ENCODE peak calls at places on chromosomes 6 and 20, in four cellular contexts. F, Q, Z and I are unnamed samples.
A peak's percentile ranks its signal among the peaks of the same experiment; 100 is the strongest.

GRCh38 chr6:129515004-129515403 is 195.0 kb downstream of the ARHGAP18 start:
- DNase-seq in Q (no peak), Z (no peak), F (no peak), I (no peak)

GRCh38 chr20:61677928-61678327 is 387.8 kb downstream of the TAF4 start:
- DNase-seq in F (no peak), Z (no peak), Q (no peak), I (no peak)

GRCh38 chr20:57439432-57439831 is 48.2 kb downstream of the RBM38 start:
- DNase-seq in F (no peak), Q (peak; percentile 80), Z (peak; percentile 33), I (no peak)

GRCh38 chr20:53387983-53388675 is 205.5 kb downstream of the ZNF217 start:
- DNase-seq in F (peak; percentile 51), Q (no peak), Z (no peak), I (no peak)

GRCh38 chr6:163956571-163957407 is 542.3 kb downstream of the QKI start:
- DNase-seq in Q (peak; percentile 91), F (peak; percentile 51), Z (peak; percentile 85), I (peak; percentile 20)

GRCh38 chr6:137171824-137172733 is 1.4 kb downstream of the IL22RA2 start:
- DNase-seq in Q (no peak), Z (no peak), F (no peak), I (no peak)

GRCh38 chr6:1297746-1298145 is 14.2 kb upstream of the FOXQ1 start:
- DNase-seq in F (no peak), Q (no peak), Z (no peak), I (peak; percentile 66)

GRCh38 chr6:105326838-105327745 is 75.8 kb downstream of the PREP start:
- DNase-seq in Q (peak; percentile 54), F (no peak), Z (peak; percentile 48), I (peak; percentile 66)

GRCh38 chr6:128572286-128572685 is 51.9 kb upstream of the PTPRK start:
- DNase-seq in Z (no peak), Q (no peak), F (no peak), I (peak; percentile 40)

GRCh38 chr6:126696921-126697693 is 357.2 kb downstream of the CENPW start:
- DNase-seq in Z (no peak), F (no peak), Q (peak; percentile 71), I (no peak)

GRCh38 chr6:27623103-27623502 is 150.2 kb upstream of the ZNF184 start:
- DNase-seq in Z (no peak), Q (no peak), F (no peak), I (no peak)

GRCh38 chr6:14088600-14089168 is 28.9 kb upstream of the CD83 start:
- DNase-seq in Q (no peak), Z (no peak), F (no peak), I (no peak)

GRCh38 chr20:7327815-7328214 is 560.3 kb downstream of the BMP2 start:
- DNase-seq in F (no peak), Q (no peak), Z (no peak), I (no peak)

GRCh38 chr6:132669690-132670291 is 10.8 kb upstream of the TAAR1 start:
- DNase-seq in Q (no peak), Z (no peak), F (no peak), I (peak; percentile 39)

GRCh38 chr6:4599924-4600323 is 176.3 kb upstream of the CDYL start:
- DNase-seq in Q (no peak), F (no peak), Z (no peak), I (peak; percentile 99)

GRCh38 chr6:139519571-139520031 is 145.2 kb upstream of the CITED2 start:
- DNase-seq in Z (no peak), F (no peak), Q (no peak), I (no peak)

GRCh38 chr6:134253681-134254080 is 64.2 kb downstream of the SGK1 start:
- DNase-seq in F (no peak), Z (peak; percentile 43), Q (no peak), I (no peak)

GRCh38 chr6:163897669-163898068 is 483.2 kb downstream of the QKI start:
- DNase-seq in Z (no peak), F (no peak), Q (no peak), I (no peak)

GRCh38 chr6:169850154-169850553 is 98.7 kb downstream of the ERMARD start:
- DNase-seq in F (no peak), Q (no peak), Z (no peak), I (no peak)

GRCh38 chr20:4040283-4041179 is 25.2 kb upstream of the RNF24 start:
- DNase-seq in F (no peak), Z (no peak), Q (no peak), I (no peak)

GRCh38 chr20:1177680-1178079 is 7.1 kb downstream of the TMEM74B start:
- DNase-seq in Z (no peak), Q (no peak), F (no peak), I (peak; percentile 5)

GRCh38 chr6:143545976-143546547 is 34.5 kb upstream of the FUCA2 start:
- DNase-seq in Q (no peak), F (no peak), Z (no peak), I (no peak)

GRCh38 chr20:46269372-46269771 is 38.9 kb downstream of the CDH22 start:
- DNase-seq in F (no peak), Q (no peak), Z (no peak), I (no peak)

GRCh38 chr6:128368213-128369000 is 152.0 kb downstream of the PTPRK start:
- DNase-seq in Q (no peak), F (no peak), Z (no peak), I (no peak)

GRCh38 chr20:59305898-59306640 is 5.7 kb downstream of the EDN3 start:
- DNase-seq in Z (no peak), F (no peak), Q (no peak), I (no peak)

GRCh38 chr6:54267798-54268197 is 40.4 kb upstream of the TINAG start:
- DNase-seq in F (no peak), Z (peak; percentile 29), Q (no peak), I (no peak)

GRCh38 chr6:157673596-157673995 is 149.4 kb upstream of the SNX9 start:
- DNase-seq in Q (no peak), F (no peak), Z (no peak), I (no peak)

GRCh38 chr6:906920-907319 is 214.0 kb upstream of the EXOC2 start:
- DNase-seq in Q (no peak), F (no peak), Z (no peak), I (no peak)

GRCh38 chr6:111361648-111362047 is 121.4 kb downstream of the REV3L start:
- DNase-seq in Q (no peak), Z (peak; percentile 38), F (no peak), I (no peak)

GRCh38 chr6:168381726-168382458 is 59.1 kb upstream of the SMOC2 start:
- DNase-seq in Z (no peak), Q (no peak), F (no peak), I (no peak)

GRCh38 chr6:3195695-3196497 is 31.6 kb downstream of the TUBB2B start:
- DNase-seq in Q (no peak), Z (no peak), F (no peak), I (no peak)

GRCh38 chr6:46130665-46131064 is 876 bp downstream of the ENPP4 start:
- DNase-seq in F (peak; percentile 36), Z (peak; percentile 19), Q (no peak), I (no peak)

GRCh38 chr6:116405147-116405546 is 34.4 kb downstream of the DSE start:
- DNase-seq in Q (no peak), Z (no peak), F (no peak), I (no peak)

GRCh38 chr6:161941565-161941964 is 667.7 kb upstream of the AGPAT4 start:
- DNase-seq in F (no peak), Z (no peak), Q (no peak), I (no peak)

GRCh38 chr6:161947371-161947770 is 673.5 kb upstream of the AGPAT4 start:
- DNase-seq in Z (no peak), F (no peak), Q (no peak), I (no peak)

GRCh38 chr6:161948462-161948861 is 674.6 kb upstream of the AGPAT4 start:
- DNase-seq in Z (no peak), Q (no peak), F (no peak), I (no peak)

GRCh38 chr6:161940519-161940918 is 666.7 kb upstream of the AGPAT4 start:
- DNase-seq in Q (no peak), Z (no peak), F (no peak), I (no peak)

GRCh38 chr6:161943561-161943960 is 669.7 kb upstream of the AGPAT4 start:
- DNase-seq in Q (no peak), F (no peak), Z (no peak), I (no peak)
- H3K4me1 ChIP-seq in Q (no peaks in the 10 kb centered on the region), F (no peaks in the 10 kb centered on the region), Z (no peaks in the 10 kb centered on the region), I (no peaks in the 10 kb centered on the region)

GRCh38 chr6:6701864-6702263 is 113.3 kb downstream of the LY86 start:
- DNase-seq in F (no peak), Q (no peak), Z (no peak), I (no peak)
- H3K4me1 ChIP-seq in F (no peaks in the 10 kb centered on the region), Q (peaks cover 5% of the 10 kb centered on the region), Z (peaks cover 16% of the 10 kb centered on the region), I (peaks cover 27% of the 10 kb centered on the region)

DNA sequence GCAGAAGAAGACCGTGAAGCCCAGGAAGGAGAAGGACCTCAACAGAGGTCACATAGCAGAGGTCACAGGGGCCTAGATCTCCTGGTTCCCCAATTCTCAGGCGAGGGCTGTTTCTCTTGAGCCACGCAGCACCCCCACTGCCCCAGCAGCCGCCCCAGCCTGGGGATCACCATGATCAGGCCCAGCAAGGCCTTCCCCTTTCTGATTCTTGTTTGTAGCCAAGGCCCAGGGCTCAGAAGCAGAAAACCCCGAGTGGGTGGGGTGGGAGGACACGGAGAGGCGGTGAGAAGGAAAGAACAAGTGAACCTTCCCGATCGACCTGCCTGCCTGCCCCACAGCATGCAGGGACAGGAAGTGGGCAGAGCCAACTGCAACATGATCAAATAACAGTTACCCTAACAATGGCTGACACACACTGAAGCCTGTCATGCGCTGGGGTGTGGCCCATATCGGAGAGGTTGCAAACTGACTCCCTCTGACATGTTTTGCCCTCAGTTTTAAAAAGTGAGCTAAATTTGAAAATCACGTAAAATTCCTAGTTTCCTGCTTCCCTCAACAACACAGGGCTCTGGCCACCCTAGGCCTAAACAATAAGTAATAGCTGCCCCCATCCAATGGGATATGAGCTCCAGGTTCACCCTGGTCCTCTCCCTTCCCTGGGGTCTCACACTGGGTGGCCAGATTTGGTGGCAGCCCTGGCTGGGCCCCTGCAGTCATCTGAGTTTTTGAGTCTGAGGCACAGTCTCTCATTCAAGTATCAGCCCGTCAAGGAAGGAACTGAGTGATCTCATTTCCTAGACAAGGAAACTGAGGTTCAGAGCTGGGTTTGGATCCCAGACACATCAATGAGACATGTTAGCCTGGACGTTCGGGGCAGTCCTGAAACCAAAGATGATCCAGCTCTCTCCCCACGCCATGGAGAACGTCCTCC is 6.5 kb downstream of the PEDS1 start:
- DNase-seq in Z (no peak), Q (peak; percentile 66), F (peak; percentile 94), I (peak; percentile 78)
- H3K4me1 ChIP-seq in Z (peaks cover 58% of the 10 kb centered on the region), Q (peaks cover 76% of the 10 kb centered on the region), F (peaks cover 65% of the 10 kb centered on the region), I (peaks cover 34% of the 10 kb centered on the region)

GRCh38 chr20:44494681-44495080 is 19.0 kb downstream of the TTPAL start:
- DNase-seq in F (no peak), Q (no peak), Z (no peak), I (no peak)

GRCh38 chr20:44496976-44497375 is 21.3 kb downstream of the TTPAL start:
- DNase-seq in Z (peak; percentile 49), F (no peak), Q (no peak), I (peak; percentile 98)

GRCh38 chr20:44495802-44496481 is 20.3 kb downstream of the TTPAL start:
- DNase-seq in F (no peak), Z (no peak), Q (no peak), I (peak; percentile 100)

GRCh38 chr20:44494266-44494665 is 18.6 kb downstream of the TTPAL start:
- DNase-seq in Z (no peak), F (no peak), Q (no peak), I (peak; percentile 35)

GRCh38 chr20:44495257-44495656 is 19.6 kb downstream of the TTPAL start:
- DNase-seq in F (no peak), Z (no peak), Q (no peak), I (peak; percentile 86)
- H3K4me1 ChIP-seq in F (no peaks in the 10 kb centered on the region), Z (peaks cover 23% of the 10 kb centered on the region), Q (peaks cover 34% of the 10 kb centered on the region), I (peaks cover 31% of the 10 kb centered on the region)